ENCODE peak calls at places on chromosome 14, in four cellular contexts. A is CD8-positive, alpha-beta memory T cell; V is fibroblast of lung; B is HepG2. U is an unnamed sample.

GRCh38 chr14:82635931-82636330 is 1102.3 kb upstream of the SEL1L start:
- DNase-seq in A (no peak), V (no peak), B (no peak), U (no peak)

GRCh38 chr14:23512156-23512555 is 39.4 kb downstream of the ZFHX2 start:
- DNase-seq in A (no peak), V (peak; percentile 7), B (no peak), U (no peak)

GRCh38 chr14:23182372-23183014 is 967 bp downstream of the SLC7A8 start:
- DNase-seq in A (no peak), V (no peak), B (no peak), U (no peak)

GRCh38 chr14:58133739-58134138 is 18.3 kb downstream of the ARMH4 start:
- DNase-seq in A (no peak), V (peak; percentile 89), B (no peak), U (no peak)

GRCh38 chr14:64708148-64709004 is 4.2 kb downstream of the PLEKHG3 start:
- DNase-seq in B (no peak), V (peak; percentile 74), A (no peak), U (no peak)

GRCh38 chr14:81535399-81536124 is 1.9 kb upstream of the SEL1L start:
- DNase-seq in B (no peak), V (no peak), A (no peak), U (no peak)

GRCh38 chr14:71267691-71268090 is 360.4 kb downstream of the PCNX1 start:
- DNase-seq in V (no peak), B (no peak), A (no peak), U (no peak)

GRCh38 chr14:56351861-56352260 is 227.7 kb upstream of the TMEM260 start:
- DNase-seq in B (no peak), A (no peak), V (peak; percentile 95), U (no peak)

GRCh38 chr14:56342419-56342901 is 224.2 kb downstream of the PELI2 start:
- DNase-seq in B (no peak), A (no peak), V (peak; percentile 83), U (no peak)

GRCh38 chr14:97138801-97139200 is 341.6 kb downstream of the VRK1 start:
- DNase-seq in B (no peak), A (no peak), V (no peak), U (no peak)

DNA sequence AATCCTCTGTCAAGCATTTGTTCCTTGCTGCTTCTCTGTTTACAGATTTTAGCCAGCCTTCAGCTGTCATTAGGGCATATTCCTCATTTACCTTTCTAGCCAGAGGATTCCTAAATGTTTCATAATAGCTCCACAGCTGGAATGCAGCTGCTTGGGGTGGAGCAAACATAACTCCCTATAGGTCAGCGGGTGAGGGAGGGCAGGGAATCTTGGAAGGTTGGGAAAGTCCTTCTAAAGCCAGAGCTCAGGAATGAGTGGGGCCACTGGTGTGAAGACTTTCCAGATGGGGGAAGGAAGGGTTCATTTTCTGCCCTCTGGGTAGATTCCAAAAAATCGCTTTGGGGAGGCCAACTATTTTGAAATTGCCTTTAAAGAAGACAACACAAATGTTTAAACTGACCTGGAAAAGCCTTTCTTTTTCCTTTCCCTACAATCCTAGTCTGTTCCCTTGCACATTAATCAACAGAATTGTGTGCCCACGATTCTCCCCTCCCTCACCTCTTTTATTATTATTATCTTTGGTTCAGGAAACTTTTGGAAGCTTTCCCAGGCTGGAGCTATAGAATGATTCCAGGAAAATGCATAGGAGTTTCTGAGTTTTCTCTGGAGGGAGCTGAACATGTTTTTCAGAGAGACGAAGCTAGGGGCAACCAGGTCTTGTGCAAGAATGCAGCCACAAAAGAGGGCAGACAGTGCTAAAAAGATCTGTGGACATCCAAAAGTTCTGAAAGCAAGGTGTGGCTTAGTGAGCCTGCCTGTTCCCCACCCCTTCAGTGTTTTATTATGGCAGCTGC is 16.5 kb upstream of the IRF2BPL start:
- DNase-seq in A (no peak), B (peak; percentile 74), V (no peak), U (peak; percentile 83)
- H3K4me1 ChIP-seq in A (peaks cover 60% of the 10 kb centered on the region), B (peaks cover 66% of the 10 kb centered on the region), V (peaks cover 45% of the 10 kb centered on the region), U (no peaks in the 10 kb centered on the region)

GRCh38 chr14:61472801-61473376 is 151.5 kb downstream of the PRKCH start:
- DNase-seq in V (peak; percentile 30), B (no peak), A (peak; percentile 60), U (no peak)
- H3K4me1 ChIP-seq in V (peaks cover 36% of the 10 kb centered on the region), B (peaks cover 45% of the 10 kb centered on the region), A (peaks cover 96% of the 10 kb centered on the region), U (peaks cover 94% of the 10 kb centered on the region)

GRCh38 chr14:52701223-52701622 is 5.8 kb upstream of the PSMC6 start:
- DNase-seq in B (no peak), V (no peak), A (no peak), U (no peak)
- H3K4me1 ChIP-seq in B (peaks cover 62% of the 10 kb centered on the region), V (peaks cover 4% of the 10 kb centered on the region), A (peaks cover 3% of the 10 kb centered on the region), U (no peaks in the 10 kb centered on the region)

GRCh38 chr14:74573421-74574091 is 38.5 kb downstream of the LTBP2 start:
- DNase-seq in A (no peak), V (peak; percentile 85), B (no peak), U (no peak)

GRCh38 chr14:74570696-74571095 is 41.3 kb downstream of the LTBP2 start:
- DNase-seq in A (no peak), B (no peak), V (no peak), U (no peak)

GRCh38 chr14:74571441-74571841 is 40.6 kb downstream of the LTBP2 start:
- DNase-seq in V (peak; percentile 71), A (no peak), B (no peak), U (no peak)

GRCh38 chr14:74572829-74573360 is 39.1 kb downstream of the LTBP2 start:
- DNase-seq in A (no peak), V (peak; percentile 75), B (no peak), U (no peak)

DNA sequence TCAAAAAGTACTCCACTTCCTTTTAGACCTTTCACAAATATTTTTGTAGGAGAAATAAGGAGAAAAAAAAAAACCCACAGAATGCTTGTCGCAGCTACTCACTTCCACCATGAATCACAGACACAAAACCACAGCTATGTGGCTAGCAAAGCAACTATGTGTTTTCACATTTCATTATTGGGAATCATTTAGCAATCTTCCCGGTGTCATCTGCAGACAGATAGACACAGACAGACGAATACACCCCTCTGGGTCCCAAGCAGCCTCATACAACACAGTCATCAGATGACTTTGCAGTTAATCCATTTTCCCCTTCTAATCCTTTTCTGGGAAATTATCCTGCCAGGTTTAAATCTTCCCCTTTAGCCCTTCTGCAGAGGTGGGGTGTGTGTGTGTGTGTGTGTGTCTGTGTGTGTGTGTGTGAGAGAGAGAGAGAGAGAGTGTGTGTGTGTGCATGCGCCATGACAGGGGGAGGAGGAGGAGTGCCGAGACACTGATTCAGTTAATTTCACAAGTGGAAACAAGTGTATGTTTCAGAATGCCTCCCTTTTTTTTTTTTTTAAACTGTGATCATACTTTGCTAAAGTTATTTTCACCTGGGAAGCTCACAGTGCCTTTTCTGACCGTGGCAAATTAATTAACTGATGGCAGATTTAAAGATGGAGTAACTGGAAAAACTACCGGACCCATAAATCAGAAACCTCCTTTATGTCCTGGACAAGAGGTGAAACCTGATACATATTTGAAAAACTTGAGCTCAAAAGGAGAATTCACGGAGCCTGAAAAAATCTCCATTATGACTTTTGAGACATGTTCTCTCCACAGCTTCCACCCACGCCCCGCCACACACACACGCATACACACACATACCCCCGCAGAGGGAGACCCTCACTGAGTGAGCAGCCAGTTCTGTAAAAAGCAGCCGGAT is 39.9 kb downstream of the LTBP2 start:
- DNase-seq in A (no peak), V (peak; percentile 100), B (peak; percentile 38), U (no peak)
- H3K4me1 ChIP-seq in A (peaks cover 39% of the 10 kb centered on the region), V (peaks cover 73% of the 10 kb centered on the region), B (peaks cover 31% of the 10 kb centered on the region), U (no peaks in the 10 kb centered on the region)

GRCh38 chr14:100666403-100666802 is 60.3 kb upstream of the DLK1 start:
- DNase-seq in A (no peak), V (no peak), B (no peak), U (no peak)
- H3K4me1 ChIP-seq in A (no peaks in the 10 kb centered on the region), V (peaks cover 2% of the 10 kb centered on the region), B (peaks cover 91% of the 10 kb centered on the region), U (peaks cover 6% of the 10 kb centered on the region)

GRCh38 chr14:32368107-32368506 is 39.0 kb downstream of the AKAP6 start:
- DNase-seq in A (no peak), B (no peak), V (no peak), U (no peak)
- H3K4me1 ChIP-seq in A (no peaks in the 10 kb centered on the region), B (no peaks in the 10 kb centered on the region), V (peaks cover 9% of the 10 kb centered on the region), U (no peaks in the 10 kb centered on the region)

GRCh38 chr14:93035585-93035916 is 80.2 kb downstream of the ITPK1 start:
- DNase-seq in B (no peak), V (no peak), A (no peak), U (no peak)

GRCh38 chr14:93033983-93034670 is 81.6 kb downstream of the ITPK1 start:
- DNase-seq in V (no peak), B (no peak), A (peak; percentile 20), U (no peak)

GRCh38 chr14:93033039-93033982 is 82.4 kb downstream of the ITPK1 start:
- DNase-seq in V (no peak), A (no peak), B (no peak), U (no peak)

GRCh38 chr14:93035917-93036651 is 79.6 kb downstream of the ITPK1 start:
- DNase-seq in A (peak; percentile 20), B (peak; percentile 91), V (peak; percentile 34), U (no peak)

DNA sequence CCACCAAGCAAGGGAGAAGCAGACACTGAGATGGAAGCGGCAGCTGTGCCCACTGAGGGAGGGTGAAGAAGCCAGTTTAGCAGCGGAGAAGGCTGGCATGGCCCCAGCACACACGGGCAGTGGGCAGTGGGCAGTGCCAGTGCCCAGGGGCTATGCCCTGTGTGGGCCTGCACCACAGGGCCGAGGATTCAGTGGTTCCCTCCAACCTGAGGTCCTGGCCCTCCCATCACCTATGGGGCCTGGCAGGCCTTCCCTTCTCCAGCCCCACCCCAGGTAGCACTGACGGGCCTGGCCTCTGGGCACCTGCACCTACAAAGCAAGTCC is 81.1 kb downstream of the ITPK1 start:
- DNase-seq in V (no peak), B (no peak), A (no peak), U (no peak)
- H3K4me1 ChIP-seq in V (peaks cover 12% of the 10 kb centered on the region), B (peaks cover 82% of the 10 kb centered on the region), A (peaks cover 25% of the 10 kb centered on the region), U (no peaks in the 10 kb centered on the region)

GRCh38 chr14:61718039-61718438 is 22.7 kb downstream of the HIF1A start:
- DNase-seq in B (no peak), V (no peak), A (no peak), U (no peak)

GRCh38 chr14:61719344-61720301 is 24.3 kb downstream of the HIF1A start:
- DNase-seq in B (no peak), A (no peak), V (no peak), U (no peak)

GRCh38 chr14:61720302-61720677 is 25.0 kb downstream of the HIF1A start:
- DNase-seq in V (peak; percentile 61), A (no peak), B (no peak), U (no peak)

GRCh38 chr14:61713724-61714437 is 18.6 kb downstream of the HIF1A start:
- DNase-seq in V (no peak), A (no peak), B (no peak), U (no peak)

GRCh38 chr14:61716956-61717355 is 21.6 kb downstream of the HIF1A start:
- DNase-seq in V (no peak), A (no peak), B (no peak), U (no peak)
- H3K4me1 ChIP-seq in V (no peaks in the 10 kb centered on the region), A (peaks cover 73% of the 10 kb centered on the region), B (peaks cover 74% of the 10 kb centered on the region), U (peaks cover 60% of the 10 kb centered on the region)

GRCh38 chr14:102793531-102794328 is 16.5 kb downstream of the TRAF3 start:
- DNase-seq in B (no peak), A (no peak), V (no peak), U (no peak)
- H3K4me1 ChIP-seq in B (peaks cover 19% of the 10 kb centered on the region), A (peaks cover 25% of the 10 kb centered on the region), V (peaks cover 5% of the 10 kb centered on the region), U (no peaks in the 10 kb centered on the region)